ENCODE peak calls at places on chromosomes 1 and 21, in four cellular contexts. J is heart right ventricle, X is Right ventricle myocardium superior, R is Calu3. F is an unnamed sample.

GRCh38 chr1:3676581-3677410 is 24.5 kb downstream of the TP73 start:
- DNase-seq in J (peak), R (no peak), X (peak), F (peak)

GRCh38 chr21:35346697-35347096 is 297.6 kb upstream of the RUNX1 start:
- DNase-seq in X (no peak), J (no peak), R (no peak), F (no peak)

GRCh38 chr1:17232759-17233661 is 15.9 kb upstream of the PADI3 start:
- DNase-seq in X (no peak), J (no peak), R (peak), F (no peak)

GRCh38 chr1:42853116-42853884 is 6.9 kb downstream of the ZNF691 start:
- DNase-seq in J (no peak), R (no peak), X (no peak), F (no peak)

GRCh38 chr1:12549460-12550349 is 68.3 kb downstream of the DHRS3 start:
- DNase-seq in R (peak), X (peak), J (peak), F (peak)

GRCh38 chr1:32997381-32997891 is 32.8 kb upstream of the RNF19B start:
- DNase-seq in R (no peak), J (no peak), X (no peak), F (no peak)

GRCh38 chr1:155334980-155335379 is 14.3 kb downstream of the RUSC1 start:
- DNase-seq in R (no peak), X (no peak), J (no peak), F (no peak)

GRCh38 chr1:91537281-91538069 is 36.8 kb downstream of the CDC7 start:
- DNase-seq in X (no peak), R (no peak), J (no peak), F (no peak)

GRCh38 chr1:175192111-175192629 is 406 bp downstream of the KIAA0040 start:
- DNase-seq in X (peak), R (peak), J (peak), F (peak)

GRCh38 chr21:36060159-36060921 is at the start of gene SETD4:
- DNase-seq in J (peak), X (peak), R (peak), F (peak)

GRCh38 chr1:246765521-246765920 is 41.3 kb downstream of the SCCPDH start:
- DNase-seq in R (no peak), X (no peak), J (no peak), F (no peak)

GRCh38 chr21:34845521-34846213 is 176.9 kb downstream of the CLIC6 start:
- DNase-seq in R (peak), J (no peak), X (no peak), F (no peak)

GRCh38 chr1:243313635-243314536 is 58.0 kb downstream of the SDCCAG8 start:
- DNase-seq in J (no peak), X (no peak), R (no peak), F (no peak)

GRCh38 chr1:109096110-109096509 is 5.5 kb downstream of the TMEM167B start:
- DNase-seq in J (no peak), R (no peak), X (no peak), F (no peak)

GRCh38 chr1:244049142-244049968 is 1.7 kb upstream of the ZBTB18 start:
- DNase-seq in X (peak), J (peak), R (peak), F (peak)

GRCh38 chr1:95309031-95309459 is 75.0 kb downstream of the RWDD3 start:
- DNase-seq in J (no peak), R (peak), X (no peak), F (no peak)

GRCh38 chr1:209688746-209689234 is 13.6 kb downstream of the G0S2 start:
- DNase-seq in X (no peak), R (no peak), J (no peak), F (no peak)

F was measured in kidney.